ENCODE peak calls at places on chromosomes 11 and 22, in five cellular contexts. Q, A, N, E and S are unnamed samples.

GRCh38 chr22:21652010-21652546 is 10.0 kb downstream of the SDF2L1 start:
- DNase-seq in Q (peak), A (peak), N (peak), E (peak), S (peak)

GRCh38 chr22:29302402-29302680 is 4.1 kb upstream of the GAS2L1 start:
- DNase-seq in Q (no peak), A (no peak), N (no peak), E (no peak), S (no peak)

GRCh38 chr22:45878901-45879551 is 97.9 kb downstream of the WNT7B start:
- DNase-seq in Q (no peak), A (no peak), N (no peak), E (peak), S (no peak)

GRCh38 chr22:46905834-46906233 is 143.4 kb downstream of the TBC1D22A start:
- DNase-seq in Q (no peak), A (no peak), N (no peak), E (no peak), S (no peak)

GRCh38 chr22:20574920-20575353 is 67.5 kb downstream of the MED15 start:
- DNase-seq in Q (no peak), A (no peak), N (no peak), E (peak), S (no peak)

GRCh38 chr22:16953206-16954059 is 54.6 kb downstream of the GAB4 start:
- DNase-seq in Q (no peak), A (no peak), N (no peak), E (no peak), S (no peak)

GRCh38 chr11:12986194-12986898 is 22.8 kb upstream of the RASSF10 start:
- DNase-seq in Q (no peak), A (no peak), N (no peak), E (no peak), S (no peak)

GRCh38 chr22:37555029-37555428 is 5.3 kb upstream of the CDC42EP1 start:
- DNase-seq in Q (no peak), A (no peak), N (no peak), E (no peak), S (no peak)

GRCh38 chr11:95371147-95371546 is 140.1 kb upstream of the SESN3 start:
- DNase-seq in Q (no peak), A (no peak), N (no peak), E (no peak), S (no peak)

GRCh38 chr11:103476874-103477273 is 367.6 kb downstream of the DYNC2H1 start:
- DNase-seq in Q (no peak), A (no peak), N (no peak), E (no peak), S (no peak)

GRCh38 chr11:121763526-121763925 is 310.8 kb upstream of the SORL1-AS1 start:
- DNase-seq in Q (no peak), A (no peak), N (no peak), E (no peak), S (no peak)

DNA sequence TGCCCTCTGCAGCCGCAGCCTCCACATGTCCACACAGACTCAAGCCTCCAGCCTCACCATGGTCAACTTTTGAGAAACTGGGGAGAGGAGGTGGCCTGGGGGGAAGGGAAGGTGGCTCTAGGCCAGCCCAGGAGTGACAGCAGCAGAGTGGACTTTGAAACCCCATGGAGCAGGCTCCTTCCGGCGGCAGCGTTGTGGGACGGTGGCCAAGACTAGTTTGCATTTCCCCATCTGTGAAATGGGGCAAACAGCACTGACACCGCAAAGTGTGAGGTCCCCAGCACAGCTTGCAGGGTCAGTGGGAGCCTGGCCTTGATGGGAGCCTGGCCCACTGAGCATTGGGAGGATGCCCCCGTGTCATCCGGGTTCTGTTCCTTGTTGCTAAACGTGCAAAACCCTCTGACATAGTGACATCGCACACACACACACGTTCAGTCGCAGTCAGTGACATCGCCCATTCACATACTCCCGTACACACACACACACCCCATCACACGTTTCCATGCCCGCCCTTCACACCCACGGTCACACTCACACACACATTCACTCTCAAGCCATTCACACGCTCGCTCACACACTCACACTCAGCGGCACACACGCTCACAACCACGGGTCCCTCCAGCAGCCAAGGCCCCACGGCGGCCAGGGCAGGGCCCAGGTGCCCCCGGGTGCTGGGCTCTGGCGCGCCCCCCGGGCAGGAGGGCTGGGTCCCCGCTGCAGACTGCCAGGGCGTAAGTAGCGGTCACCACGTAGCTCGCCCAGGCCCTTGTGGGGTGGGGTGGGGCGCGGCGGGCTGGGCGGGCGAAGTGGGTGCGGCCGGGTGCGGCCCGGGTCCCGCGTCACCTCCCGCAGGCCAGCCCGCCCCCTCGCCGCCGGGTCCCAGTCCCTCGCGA is 578 bp downstream of the CYB5R3 start:
- DNase-seq in Q (peak), A (peak), N (peak), E (peak), S (peak)
- TF ChIP-seq POLR2A in Q (peak), A (peak), N (no peak), E (peak), S (peak)

GRCh38 chr11:1219836-1220810 is 2.7 kb upstream of the MUC5B start:
- DNase-seq in Q (no peak), A (no peak), N (peak), E (peak), S (no peak)

GRCh38 chr11:1218788-1219445 is 3.9 kb upstream of the MUC5B start:
- DNase-seq in Q (no peak), A (no peak), N (no peak), E (no peak), S (no peak)

GRCh38 chr11:1219446-1219835 is 3.4 kb upstream of the MUC5B start:
- DNase-seq in Q (no peak), A (no peak), N (no peak), E (peak), S (no peak)

GRCh38 chr11:1217151-1217550 is 5.7 kb upstream of the MUC5B start:
- DNase-seq in Q (no peak), A (no peak), N (no peak), E (no peak), S (no peak)

DNA sequence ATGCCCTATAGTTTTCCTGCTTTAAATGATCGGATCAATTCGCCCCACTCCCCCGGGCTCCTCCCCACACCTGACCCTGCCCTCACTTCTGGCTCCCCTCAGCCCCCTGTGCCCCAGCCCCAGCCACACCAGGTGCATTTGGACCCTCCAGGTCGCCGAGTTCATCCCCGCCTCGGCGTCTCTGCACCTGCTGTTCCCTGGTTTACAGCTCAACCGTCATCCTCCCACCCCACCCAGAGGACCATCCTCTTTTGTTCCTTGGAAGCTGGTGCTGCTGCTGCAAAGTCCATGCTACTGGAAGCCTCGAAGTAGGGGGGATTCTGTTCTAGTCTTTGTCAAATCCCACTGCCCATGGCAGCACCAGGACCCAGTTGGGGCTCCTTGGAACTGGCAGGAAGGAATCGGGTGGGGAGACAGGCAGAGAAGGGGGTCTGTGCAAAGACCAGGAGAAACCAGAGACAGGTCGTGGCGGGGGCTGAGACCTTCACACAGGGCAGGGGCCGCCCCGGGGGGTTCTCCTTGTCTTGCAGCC is 4.5 kb upstream of the MUC5B start:
- DNase-seq in Q (no peak), A (no peak), N (no peak), E (no peak), S (no peak)
- TF ChIP-seq POLR2A in Q (no peak), A (no peak), N (no peak), E (no peak), S (no peak)

GRCh38 chr22:49827853-49828598 is at the start of gene BRD1:
- DNase-seq in Q (no peak), A (no peak), N (peak), E (peak), S (peak)
- TF ChIP-seq POLR2A in Q (no peak), A (no peak), N (no peak), E (no peak), S (no peak)

GRCh38 chr22:42077486-42078125 is 1.9 kb upstream of the SMDT1 start:
- DNase-seq in Q (no peak), A (no peak), N (no peak), E (no peak), S (no peak)
- TF ChIP-seq POLR2A in Q (no peak), A (no peak), N (no peak), E (no peak), S (no peak)